ENCODE peak calls at places on chromosome 21, in five cellular contexts. U is GM12878, B is K562, I is HepG2, O is SK-N-SH. N is an unnamed sample.

GRCh38 chr21:43740497-43741156 is 21.7 kb downstream of the PDXK start:
- DNase-seq in O (peak; percentile 89), B (no peak), I (no peak), U (no peak), N (no peak)

GRCh38 chr21:44709426-44710293 is 1.7 kb downstream of the TSPEAR start:
- DNase-seq in O (peak; percentile 28), U (no peak), B (no peak), I (no peak), N (no peak)

GRCh38 chr21:41477641-41478318 is 30.2 kb downstream of the TMPRSS2 start:
- DNase-seq in I (no peak), O (no peak), U (no peak), B (no peak), N (no peak)

GRCh38 chr21:15752763-15753407 is 23.1 kb downstream of the USP25 start:
- DNase-seq in I (no peak), B (no peak), O (no peak), U (no peak), N (no peak)

GRCh38 chr21:38234395-38235142 is 22.2 kb upstream of the KCNJ15 start:
- DNase-seq in B (no peak), O (no peak), I (no peak), U (no peak), N (no peak)

GRCh38 chr21:42702720-42703119 is 49.3 kb downstream of the PDE9A start:
- DNase-seq in U (no peak), I (no peak), O (no peak), B (no peak), N (no peak)

GRCh38 chr21:38139380-38140168 is 117.2 kb upstream of the KCNJ15 start:
- DNase-seq in I (peak; percentile 7), O (no peak), U (no peak), B (no peak), N (no peak)

GRCh38 chr21:42348762-42349161 is 2.0 kb downstream of the TFF2 start:
- DNase-seq in I (no peak), U (no peak), O (no peak), B (no peak), N (no peak)

GRCh38 chr21:29715089-29715488 is 224.7 kb downstream of the GRIK1 start:
- DNase-seq in O (no peak), I (no peak), U (no peak), B (no peak), N (no peak)

GRCh38 chr21:18772404-18772803 is 368.8 kb upstream of the TMPRSS15 start:
- DNase-seq in O (no peak), I (no peak), B (no peak), U (no peak), N (no peak)

GRCh38 chr21:32483293-32483595 is 70.7 kb downstream of the EVA1C start:
- DNase-seq in I (no peak), U (no peak), O (no peak), B (no peak), N (no peak)

GRCh38 chr21:15604424-15604823 is 125.4 kb upstream of the USP25 start:
- DNase-seq in O (no peak), I (no peak), B (no peak), U (no peak), N (no peak)

GRCh38 chr21:33070921-33071877 is 1.3 kb downstream of the OLIG1 start:
- DNase-seq in B (no peak), O (peak; percentile 22), U (no peak), I (no peak), N (no peak)

GRCh38 chr21:25970254-25970930 is 200.2 kb downstream of the APP start:
- DNase-seq in I (no peak), B (no peak), O (no peak), U (no peak), N (no peak)

GRCh38 chr21:29299046-29299905 is 554 bp downstream of the BACH1 start:
- DNase-seq in O (no peak), I (peak; percentile 65), U (no peak), B (peak; percentile 81), N (peak; percentile 61)

GRCh38 chr21:41973427-41973831 is 19.6 kb upstream of the C2CD2 start:
- DNase-seq in I (no peak), B (no peak), O (no peak), U (no peak), N (no peak)

GRCh38 chr21:31798842-31799691 is 67.1 kb upstream of the SCAF4 start:
- DNase-seq in B (no peak), O (no peak), U (no peak), I (no peak), N (no peak)

GRCh38 chr21:41196990-41197389 is 29.0 kb downstream of the BACE2 start:
- DNase-seq in U (no peak), I (no peak), O (no peak), B (no peak), N (no peak)

GRCh38 chr21:35517848-35518247 is 468.7 kb upstream of the RUNX1 start:
- DNase-seq in O (no peak), I (no peak), U (no peak), B (peak; percentile 23), N (no peak)

GRCh38 chr21:35520302-35520701 is 471.2 kb upstream of the RUNX1 start:
- DNase-seq in B (no peak), I (no peak), U (no peak), O (no peak), N (no peak)

GRCh38 chr21:35520869-35521268 is 471.8 kb upstream of the RUNX1 start:
- DNase-seq in B (no peak), O (no peak), I (no peak), U (no peak), N (no peak)

GRCh38 chr21:35521852-35522505 is 472.9 kb upstream of the RUNX1 start:
- DNase-seq in I (no peak), B (no peak), O (no peak), U (no peak), N (no peak)

GRCh38 chr21:35521293-35521692 is 472.2 kb upstream of the RUNX1 start:
- DNase-seq in B (no peak), O (no peak), U (no peak), I (no peak), N (no peak)
- TF ChIP-seq FOXM1 in B (no peak), O (no peak), U (no peak), I (no peak), N (no peak)

DNA sequence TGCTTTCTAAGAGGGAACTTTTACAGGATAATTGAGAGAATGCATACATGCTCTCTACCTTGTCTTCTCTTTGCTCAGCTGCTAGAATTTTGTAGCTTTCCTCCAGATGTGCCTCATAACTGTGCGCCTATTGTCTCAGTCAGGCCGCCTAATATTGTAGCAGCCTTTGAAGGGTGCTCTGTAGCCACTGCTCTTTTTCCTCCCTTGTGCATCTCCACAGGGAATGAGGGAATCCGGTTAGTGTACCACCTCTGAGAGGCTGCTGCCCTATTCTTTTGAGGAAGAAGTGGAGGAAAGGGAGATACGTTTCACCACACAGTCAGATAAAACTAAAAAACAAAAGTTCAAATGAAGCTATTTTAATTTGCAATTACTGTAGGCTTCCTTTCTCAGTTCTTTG is 22.8 kb downstream of the TTC3 start:
- DNase-seq in O (no peak), U (no peak), B (no peak), I (no peak), N (no peak)
- TF ChIP-seq FOXM1 in O (no peak), U (no peak), B (no peak), I (no peak), N (no peak)

GRCh38 chr21:28016571-28016970 is 976.1 kb downstream of the LTN1 start:
- DNase-seq in I (no peak), U (no peak), O (no peak), B (no peak), N (no peak)
- TF ChIP-seq FOXM1 in I (no peak), U (no peak), O (no peak), B (no peak), N (no peak)

GRCh38 chr21:45930231-45930760 is 51.3 kb upstream of the COL6A1 start:
- DNase-seq in O (no peak), U (no peak), I (no peak), B (no peak), N (no peak)

GRCh38 chr21:45926281-45926680 is 55.3 kb upstream of the COL6A1 start:
- DNase-seq in I (no peak), O (no peak), U (no peak), B (no peak), N (peak; percentile 38)

GRCh38 chr21:45929477-45929876 is 52.1 kb upstream of the COL6A1 start:
- DNase-seq in B (no peak), I (no peak), O (no peak), U (no peak), N (no peak)

GRCh38 chr21:45927032-45927431 is 54.5 kb upstream of the COL6A1 start:
- DNase-seq in I (no peak), O (no peak), B (no peak), U (no peak), N (no peak)

DNA sequence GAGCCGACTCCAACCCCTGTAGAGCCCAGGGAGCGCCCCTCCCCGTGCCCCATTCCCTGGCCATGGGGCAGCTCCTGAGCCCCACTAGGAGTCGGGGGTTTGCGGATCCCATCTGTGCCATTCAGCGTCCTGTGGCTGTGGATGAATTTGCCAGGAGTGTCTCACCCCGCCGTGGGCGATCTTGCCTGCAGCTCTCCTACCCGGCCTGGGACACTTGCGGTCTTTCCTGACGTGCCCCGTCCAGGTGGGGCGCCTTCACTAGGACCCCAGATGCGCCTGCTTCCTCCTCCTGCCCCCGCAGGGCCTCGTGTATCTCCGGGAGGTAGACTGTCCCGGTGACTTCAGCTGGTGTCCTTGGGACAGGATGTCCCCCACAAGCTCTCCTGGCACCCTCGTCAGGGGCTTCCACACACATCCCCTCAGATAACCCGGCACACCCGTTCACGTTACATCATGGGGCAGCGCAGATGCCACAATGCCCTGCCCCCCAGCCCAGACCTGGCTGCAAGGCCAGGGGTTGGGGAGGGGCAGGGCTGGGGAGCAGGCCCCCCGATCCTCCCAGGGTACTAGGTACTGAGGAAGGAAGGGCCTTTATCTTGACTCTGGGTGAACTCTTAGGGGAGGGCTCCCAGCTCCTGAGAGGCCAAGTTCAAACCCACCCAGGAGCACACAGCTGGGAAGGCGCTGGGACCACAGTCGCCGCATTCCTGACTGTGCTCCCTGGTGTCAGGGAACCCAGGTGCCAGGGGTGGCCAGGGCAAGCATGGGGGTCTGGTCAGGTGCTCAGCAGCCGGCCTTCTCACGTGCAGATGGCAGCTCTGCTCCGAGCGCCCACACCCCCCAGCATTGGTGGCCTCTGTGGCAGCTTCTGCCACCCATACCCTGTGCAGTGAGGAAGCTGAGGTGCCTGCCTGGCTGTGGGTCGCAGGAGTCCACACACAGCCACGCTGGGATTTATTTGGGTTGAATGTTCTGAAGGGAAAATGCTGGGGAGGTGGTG is 53.4 kb upstream of the COL6A1 start:
- DNase-seq in I (no peak), O (no peak), U (no peak), B (no peak), N (no peak)
- TF ChIP-seq FOXM1 in I (no peak), O (no peak), U (no peak), B (no peak), N (no peak)

N was measured in HEK293T.